ENCODE peak calls at places on chromosomes 5 and 9, in four cellular contexts. N, I, J and H are unnamed samples.

GRCh38 chr5:172097356-172097755 is 90.7 kb downstream of the STK10 start:
- DNase-seq in J (no peak), I (no peak), N (no peak), H (no peak)

GRCh38 chr5:136042156-136042555 is 13.4 kb downstream of the TGFBI start:
- DNase-seq in N (no peak), J (no peak), I (no peak), H (no peak)

GRCh38 chr9:120855827-120856636 is 13.3 kb upstream of the PSMD5 start:
- DNase-seq in I (no peak), J (no peak), N (no peak), H (no peak)

GRCh38 chr5:67807116-67807888 is 408.3 kb upstream of the PIK3R1 start:
- DNase-seq in N (no peak), I (peak), J (no peak), H (no peak)

GRCh38 chr5:171581756-171582155 is 162.3 kb downstream of the FGF18 start:
- DNase-seq in I (no peak), J (no peak), N (no peak), H (no peak)

GRCh38 chr5:33854733-33855151 is 37.0 kb downstream of the ADAMTS12 start:
- DNase-seq in N (no peak), J (no peak), I (peak), H (no peak)

GRCh38 chr9:2053883-2054845 is 39.0 kb downstream of the SMARCA2 start:
- DNase-seq in N (no peak), J (peak), I (peak), H (peak)

GRCh38 chr5:90477073-90477472 is 2.4 kb downstream of the POLR3G start:
- DNase-seq in I (no peak), N (no peak), J (no peak), H (no peak)

GRCh38 chr9:87667164-87667738 is 58.7 kb upstream of the CTSL start:
- DNase-seq in J (no peak), N (peak), I (no peak), H (peak)

GRCh38 chr5:57338068-57338848 is 144.4 kb downstream of the ACTBL2 start:
- DNase-seq in N (peak), I (peak), J (no peak), H (peak)

GRCh38 chr5:172144291-172144815 is 43.7 kb downstream of the STK10 start:
- DNase-seq in I (peak), J (no peak), N (peak), H (no peak)

GRCh38 chr9:133574791-133575672 is 34.2 kb downstream of the FAM163B start:
- DNase-seq in N (no peak), I (no peak), J (no peak), H (no peak)